ENCODE peak calls at places on chromosomes 2 and 18, in nine cellular contexts. K, U, F, D, A, S, N, L and R are unnamed samples.

GRCh38 chr2:37797081-37797480 is 125.6 kb upstream of the CDC42EP3 start:
- DNase-seq in A (no peak), U (no peak), S (no peak), K (no peak), L (no peak), D (peak), F (no peak), N (peak), R (no peak)

GRCh38 chr2:128618642-128619041 is 300.0 kb upstream of the HS6ST1 start:
- DNase-seq in N (no peak), D (no peak), L (no peak), A (no peak), U (no peak), F (no peak), S (no peak), K (no peak), R (no peak)

GRCh38 chr2:224248944-224249371 is 152.9 kb downstream of the FAM124B start:
- DNase-seq in F (no peak), D (peak), L (no peak), A (no peak), U (no peak), S (no peak), N (no peak), K (no peak), R (no peak)

GRCh38 chr2:72996152-72996502 is 75.4 kb downstream of the SFXN5 start:
- DNase-seq in U (no peak), S (peak), D (no peak), L (peak), N (no peak), F (no peak), A (no peak), K (no peak), R (no peak)

GRCh38 chr2:15539999-15540398 is 21.1 kb downstream of the NBAS start:
- DNase-seq in N (no peak), D (no peak), A (no peak), K (no peak), S (no peak), F (no peak), L (no peak), U (no peak), R (no peak)

GRCh38 chr18:23943104-23943503 is 71.5 kb upstream of the TTC39C start:
- DNase-seq in N (no peak), U (no peak), D (no peak), L (no peak), S (no peak), F (no peak), A (no peak), K (no peak), R (no peak)

GRCh38 chr2:219512524-219513216 is 1.6 kb upstream of the ASIC4 start:
- DNase-seq in A (no peak), S (no peak), U (no peak), L (no peak), F (no peak), K (no peak), N (no peak), D (no peak), R (no peak)

GRCh38 chr18:54159916-54160315 is 64.6 kb downstream of the MBD2 start:
- DNase-seq in D (no peak), K (no peak), A (no peak), F (no peak), L (no peak), U (no peak), N (no peak), S (no peak), R (no peak)

GRCh38 chr2:20419007-20419576 is 27.8 kb upstream of the RHOB start:
- DNase-seq in F (no peak), S (peak), N (no peak), A (no peak), K (peak), L (no peak), D (peak), U (peak), R (no peak)

GRCh38 chr2:25894135-25894830 is 16.0 kb upstream of the ASXL2 start:
- DNase-seq in D (peak), U (peak), S (no peak), K (no peak), F (no peak), N (no peak), A (no peak), L (no peak), R (no peak)

GRCh38 chr18:26621161-26622026 is 73.0 kb upstream of the KCTD1 start:
- DNase-seq in K (no peak), L (no peak), U (peak), D (peak), S (no peak), N (peak), A (no peak), F (no peak), R (no peak)

GRCh38 chr2:230268606-230269222 is 43.2 kb downstream of the SP140 start:
- DNase-seq in N (no peak), A (no peak), D (no peak), U (no peak), F (no peak), S (no peak), L (no peak), K (no peak), R (no peak)

GRCh38 chr2:96404446-96405373 is 69.1 kb downstream of the NCAPH start:
- DNase-seq in L (no peak), U (peak), K (peak), N (no peak), A (no peak), F (no peak), S (no peak), D (no peak), R (no peak)

GRCh38 chr2:197515277-197515797 is 529 bp upstream of the MOB4 start:
- DNase-seq in L (no peak), A (no peak), N (no peak), K (no peak), U (no peak), F (no peak), S (no peak), D (peak), R (no peak)

GRCh38 chr2:232783278-232783677 is 6.9 kb upstream of the KCNJ13 start:
- DNase-seq in N (no peak), L (no peak), S (no peak), U (no peak), K (no peak), D (no peak), F (no peak), A (no peak), R (no peak)

GRCh38 chr2:107627164-107627563 is 199.5 kb upstream of the RGPD4 start:
- DNase-seq in U (no peak), S (no peak), K (no peak), A (no peak), F (no peak), L (no peak), D (no peak), N (no peak), R (no peak)

GRCh38 chr18:79503891-79504475 is 108.3 kb downstream of the NFATC1 start:
- DNase-seq in A (no peak), L (peak), S (peak), F (no peak), D (no peak), N (no peak), U (peak), K (peak), R (no peak)

GRCh38 chr18:79117380-79117779 is 48.2 kb downstream of the ATP9B start:
- DNase-seq in N (no peak), U (no peak), S (no peak), D (peak), A (no peak), K (no peak), L (no peak), F (no peak), R (no peak)

GRCh38 chr2:101106453-101107181 is 44.6 kb downstream of the TBC1D8 start:
- DNase-seq in A (no peak), S (no peak), N (no peak), K (no peak), D (peak), F (no peak), U (no peak), L (no peak), R (no peak)

GRCh38 chr2:17804358-17804757 is 11.9 kb upstream of the MSGN1 start:
- DNase-seq in S (no peak), L (no peak), D (no peak), U (no peak), K (no peak), A (peak), N (no peak), F (no peak), R (no peak)

GRCh38 chr2:119574108-119574815 is 30.0 kb downstream of the CFAP221 start:
- DNase-seq in U (no peak), K (no peak), S (no peak), L (no peak), D (no peak), A (no peak), F (no peak), N (no peak), R (no peak)

GRCh38 chr2:208156439-208156838 is 7.0 kb downstream of the CRYGA start:
- DNase-seq in F (no peak), D (no peak), K (no peak), U (no peak), S (no peak), N (no peak), L (no peak), A (no peak), R (no peak)

GRCh38 chr18:11872479-11873136 is 21.4 kb downstream of the CHMP1B start:
- DNase-seq in K (no peak), U (no peak), F (no peak), S (peak), N (no peak), L (no peak), A (no peak), D (no peak), R (no peak)

GRCh38 chr2:7454592-7454991 is 537.4 kb downstream of the RNF144A start:
- DNase-seq in U (no peak), L (no peak), A (no peak), D (no peak), K (no peak), F (no peak), N (no peak), S (no peak), R (no peak)

GRCh38 chr2:10909996-10910341 is 1.8 kb upstream of the KCNF1 start:
- DNase-seq in U (no peak), L (no peak), K (no peak), A (no peak), D (no peak), F (no peak), N (no peak), S (no peak), R (no peak)

GRCh38 chr2:209208211-209208610 is 215.6 kb upstream of the MAP2 start:
- DNase-seq in F (no peak), L (no peak), D (peak), S (no peak), K (peak), N (peak), A (no peak), U (peak), R (no peak)

GRCh38 chr2:147464737-147465437 is 379.9 kb upstream of the ACVR2A start:
- DNase-seq in N (no peak), F (no peak), S (no peak), K (no peak), L (no peak), D (no peak), U (no peak), A (no peak), R (no peak)

GRCh38 chr18:41906528-41907256 is 48.3 kb upstream of the PIK3C3 start:
- DNase-seq in F (no peak), K (no peak), S (no peak), U (no peak), D (peak), N (peak), L (no peak), A (no peak), R (no peak)

GRCh38 chr2:207772844-207773205 is 3.1 kb upstream of the FZD5 start:
- DNase-seq in S (no peak), D (no peak), F (no peak), U (no peak), N (no peak), A (no peak), K (no peak), L (no peak), R (no peak)

GRCh38 chr18:10878703-10879102 is 270.7 kb downstream of the PIEZO2 start:
- DNase-seq in S (no peak), U (peak), A (no peak), F (no peak), D (no peak), K (no peak), N (no peak), L (no peak), R (no peak)

GRCh38 chr2:150486539-150487484 is 655 bp downstream of the RND3 start:
- DNase-seq in D (peak), S (peak), L (no peak), U (peak), A (no peak), K (peak), N (no peak), F (peak), R (no peak)

GRCh38 chr2:150234787-150235512 is 252.5 kb downstream of the RND3 start:
- DNase-seq in F (no peak), K (no peak), S (no peak), U (peak), N (peak), A (no peak), L (no peak), D (peak), R (no peak)

GRCh38 chr2:201407265-201407664 is 44.0 kb downstream of the TRAK2 start:
- DNase-seq in N (no peak), A (no peak), L (no peak), D (peak), U (no peak), K (no peak), F (no peak), S (no peak), R (no peak)

GRCh38 chr2:108370080-108370479 is 7.7 kb upstream of the SULT1C4 start:
- DNase-seq in N (no peak), D (no peak), A (no peak), L (no peak), F (no peak), U (no peak), K (no peak), S (no peak), R (no peak)

DNA sequence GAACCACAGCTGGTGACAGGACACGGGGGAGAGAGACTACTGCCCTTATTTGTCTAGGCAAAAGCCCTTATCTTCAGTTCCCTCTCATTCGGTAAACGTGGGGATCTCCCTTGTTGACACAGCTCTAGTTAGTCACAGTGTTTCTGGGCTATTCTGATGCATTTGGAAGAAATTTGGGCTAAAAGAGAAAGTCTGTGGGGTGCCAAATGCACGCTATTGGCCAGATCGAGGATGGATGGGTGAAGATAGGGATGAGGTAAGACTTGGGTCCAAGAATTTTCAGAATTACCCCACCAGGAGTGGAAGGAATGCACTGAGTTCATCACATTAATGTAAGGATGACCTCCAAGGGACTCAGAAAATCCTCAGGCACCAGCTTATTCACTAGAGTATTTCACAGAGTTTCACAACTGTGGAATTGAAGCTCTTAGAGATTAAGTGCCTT is 49.2 kb downstream of the NRP2 start:
- DNase-seq in D (peak), F (no peak), S (no peak), U (no peak), L (no peak), A (no peak), K (no peak), N (no peak), R (no peak)
- H3K27ac ChIP-seq in D (no peak), F (no peak), S (peak), U (peak), L (no peak), A (no peak), K (no peak), N (no peak), R (no peak)

DNA sequence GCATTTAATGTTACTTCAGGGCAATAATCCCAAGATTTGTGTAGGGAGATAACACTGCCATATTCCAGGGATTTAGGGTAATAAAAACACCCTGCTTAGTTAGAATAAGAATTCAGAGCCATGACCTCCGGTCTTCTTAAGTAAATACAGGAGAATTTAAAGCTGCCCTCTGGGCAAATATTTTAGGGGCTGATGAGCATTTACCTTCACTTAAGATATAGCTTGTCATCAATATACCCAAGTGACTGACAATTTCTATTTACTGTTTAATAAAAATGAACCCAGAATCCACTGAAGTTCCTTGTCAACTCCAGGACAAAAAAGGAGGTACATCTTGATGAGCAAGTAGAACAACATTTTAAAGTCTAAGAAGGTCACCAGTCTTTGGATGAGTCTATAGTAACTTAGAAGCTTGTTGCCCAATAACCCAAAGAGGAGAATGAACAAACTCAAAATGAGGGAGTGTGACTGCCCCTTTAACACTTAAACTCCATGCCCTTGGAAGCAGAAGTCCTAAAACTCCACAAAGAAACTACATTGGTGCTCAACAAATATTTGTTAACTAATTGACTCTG is 24.3 kb upstream of the IKZF2 start:
- DNase-seq in N (no peak), A (no peak), S (no peak), D (no peak), F (no peak), L (no peak), K (no peak), U (no peak), R (no peak)
- H3K27ac ChIP-seq in N (no peak), A (no peak), S (no peak), D (no peak), F (no peak), L (no peak), K (no peak), U (no peak), R (no peak)

DNA sequence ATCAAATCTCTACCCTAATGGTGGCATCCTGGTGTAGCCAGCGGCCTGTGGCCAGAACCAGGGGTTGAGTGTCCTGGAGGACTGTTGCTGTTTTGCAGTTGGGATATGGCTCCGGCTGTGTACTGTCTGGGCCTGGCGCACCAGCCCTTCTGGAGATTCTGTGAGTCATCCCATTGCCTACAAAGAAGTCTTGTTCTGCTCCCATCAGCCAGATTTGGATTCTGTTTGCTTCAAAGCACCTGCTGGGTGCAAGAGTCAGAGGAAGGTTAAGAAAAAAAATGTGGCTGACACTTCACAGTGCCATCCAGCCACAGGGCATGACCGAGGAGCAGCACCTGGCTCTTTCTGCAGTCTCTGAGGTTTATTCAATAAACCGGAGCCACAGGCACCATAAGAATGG is 41.0 kb upstream of the ASAP2 start:
- DNase-seq in A (no peak), F (no peak), D (peak), U (no peak), N (peak), K (no peak), S (no peak), L (no peak), R (no peak)
- H3K27ac ChIP-seq in A (no peak), F (no peak), D (no peak), U (no peak), N (peak), K (no peak), S (peak), L (no peak), R (no peak)

GRCh38 chr2:95348609-95349567 is 51.7 kb downstream of the KCNIP3 start:
- DNase-seq in A (no peak), S (peak), U (no peak), N (no peak), F (no peak), L (no peak), K (no peak), D (peak), R (no peak)

GRCh38 chr2:95349568-95350319 is 52.6 kb downstream of the KCNIP3 start:
- DNase-seq in D (no peak), L (peak), U (no peak), A (no peak), S (peak), K (no peak), F (no peak), N (no peak), R (no peak)

GRCh38 chr2:95346738-95347671 is 49.9 kb downstream of the KCNIP3 start:
- DNase-seq in N (no peak), F (no peak), S (peak), U (no peak), L (peak), A (no peak), K (no peak), D (peak), R (no peak)

GRCh38 chr2:95346236-95346737 is 49.1 kb downstream of the KCNIP3 start:
- DNase-seq in N (peak), A (no peak), K (peak), U (peak), D (peak), F (peak), S (peak), L (peak), R (no peak)

GRCh38 chr2:95347681-95348608 is 50.8 kb downstream of the KCNIP3 start:
- DNase-seq in F (no peak), U (no peak), L (no peak), K (no peak), S (peak), N (no peak), A (no peak), D (no peak), R (no peak)
- H3K27ac ChIP-seq in F (no peak), U (no peak), L (no peak), K (no peak), S (peak), N (no peak), A (no peak), D (no peak), R (no peak)

DNA sequence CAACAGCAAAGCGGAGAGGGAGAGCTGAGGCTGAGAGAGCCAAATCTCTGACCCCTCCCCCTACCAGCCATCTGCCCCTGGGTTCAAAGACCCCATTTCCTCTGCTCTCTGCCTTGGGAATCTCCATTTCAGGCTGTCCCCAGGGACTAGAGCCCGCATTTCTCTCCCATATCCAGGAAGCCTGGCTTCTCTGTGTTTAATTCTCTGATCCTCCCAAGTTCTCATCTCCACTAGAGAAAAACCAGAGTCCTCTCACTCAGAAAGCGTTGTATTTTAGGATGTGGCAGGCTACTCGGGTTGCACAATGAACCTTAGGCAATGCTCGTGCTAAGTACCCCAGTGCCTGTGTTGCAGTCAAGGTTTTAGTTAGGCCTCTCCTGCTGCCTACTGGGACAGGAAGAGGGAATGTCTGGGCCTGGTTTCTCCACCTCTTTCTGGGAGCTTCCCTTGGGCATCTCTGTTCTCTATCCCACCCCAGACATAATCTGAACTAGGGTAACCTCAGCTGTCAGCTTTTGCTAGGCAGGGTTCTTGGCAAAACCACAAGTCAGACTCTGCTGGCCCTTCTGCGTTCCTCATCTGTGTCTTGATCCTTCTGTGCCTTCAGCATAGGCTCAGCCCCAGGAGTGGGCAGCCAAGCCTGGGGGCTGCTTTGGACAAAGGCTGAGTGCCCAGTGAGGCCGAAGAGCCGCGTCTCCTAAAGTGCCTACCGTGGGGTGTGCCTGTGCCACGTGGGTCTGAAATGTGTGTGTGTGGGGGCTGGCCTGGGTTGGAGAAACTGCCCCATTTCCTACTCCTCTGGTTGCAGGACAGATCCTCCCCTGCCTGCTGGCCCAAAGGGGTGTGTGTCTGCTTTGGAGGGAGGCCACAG is 96.8 kb downstream of the STPG4 start:
- DNase-seq in D (peak), S (peak), U (peak), N (no peak), A (no peak), L (no peak), F (no peak), K (peak), R (no peak)
- H3K27ac ChIP-seq in D (peak), S (peak), U (peak), N (no peak), A (peak), L (peak), F (peak), K (peak), R (no peak)